ENCODE peak calls at places on chromosomes 5 and 9, in ten cellular contexts. One of them, this sample, is unnamed.

GRCh38 chr5:82564963-82565362 is 286.8 kb upstream of the RPS23 start:
- DNase-seq in CD8-positive, alpha-beta memory T cell: no peak
- DNase-seq in BE2C: no peak
- DNase-seq in nucleus accumbens: no peak
- DNase-seq in activated T-cell treated with anti-CD3 and anti-CD28 coated beads, Interleukin-2, amount 50 U/mL, for 72 hours: no peak
- DNase-seq in fibroblast of lung: no peak
- DNase-seq in kidney tubule cell: peak; percentile 24
- DNase-seq in HTR-8/SVneo: no peak
- DNase-seq in AG09319: no peak
- DNase-seq in AG08396: no peak
- DNase-seq in this sample: no peak

GRCh38 chr5:131064669-131065371 is 100.2 kb downstream of the HINT1 start:
- DNase-seq in kidney tubule cell: no peak
- DNase-seq in nucleus accumbens: no peak
- DNase-seq in CD8-positive, alpha-beta memory T cell: no peak
- DNase-seq in HTR-8/SVneo: no peak
- DNase-seq in AG09319: no peak
- DNase-seq in fibroblast of lung: no peak
- DNase-seq in AG08396: no peak
- DNase-seq in BE2C: no peak
- DNase-seq in activated T-cell treated with anti-CD3 and anti-CD28 coated beads, Interleukin-2, amount 50 U/mL, for 72 hours: peak; percentile 18
- DNase-seq in this sample: no peak

GRCh38 chr5:173333900-173334685 is 5.9 kb upstream of the STC2 start:
- DNase-seq in BE2C: no peak
- DNase-seq in AG09319: no peak
- DNase-seq in fibroblast of lung: peak; percentile 83
- DNase-seq in nucleus accumbens: no peak
- DNase-seq in kidney tubule cell: no peak
- DNase-seq in activated T-cell treated with anti-CD3 and anti-CD28 coated beads, Interleukin-2, amount 50 U/mL, for 72 hours: no peak
- DNase-seq in AG08396: peak; percentile 53
- DNase-seq in CD8-positive, alpha-beta memory T cell: no peak
- DNase-seq in HTR-8/SVneo: peak; percentile 56
- DNase-seq in this sample: no peak

GRCh38 chr5:160744253-160745112 is 107.5 kb downstream of the ATP10B start:
- DNase-seq in BE2C: no peak
- DNase-seq in fibroblast of lung: no peak
- DNase-seq in AG09319: no peak
- DNase-seq in nucleus accumbens: no peak
- DNase-seq in CD8-positive, alpha-beta memory T cell: no peak
- DNase-seq in HTR-8/SVneo: no peak
- DNase-seq in AG08396: no peak
- DNase-seq in activated T-cell treated with anti-CD3 and anti-CD28 coated beads, Interleukin-2, amount 50 U/mL, for 72 hours: no peak
- DNase-seq in kidney tubule cell: no peak
- DNase-seq in this sample: no peak

GRCh38 chr5:178487911-178488310 is 102.3 kb downstream of the COL23A1 start:
- DNase-seq in AG08396: no peak
- DNase-seq in nucleus accumbens: no peak
- DNase-seq in fibroblast of lung: no peak
- DNase-seq in AG09319: no peak
- DNase-seq in HTR-8/SVneo: no peak
- DNase-seq in CD8-positive, alpha-beta memory T cell: no peak
- DNase-seq in kidney tubule cell: no peak
- DNase-seq in activated T-cell treated with anti-CD3 and anti-CD28 coated beads, Interleukin-2, amount 50 U/mL, for 72 hours: no peak
- DNase-seq in BE2C: no peak
- DNase-seq in this sample: no peak

GRCh38 chr9:34636791-34637355 is 714 bp downstream of the SIGMAR1 start:
- DNase-seq in nucleus accumbens: no peak
- DNase-seq in HTR-8/SVneo: no peak
- DNase-seq in AG09319: no peak
- DNase-seq in activated T-cell treated with anti-CD3 and anti-CD28 coated beads, Interleukin-2, amount 50 U/mL, for 72 hours: no peak
- DNase-seq in fibroblast of lung: peak; percentile 38
- DNase-seq in CD8-positive, alpha-beta memory T cell: no peak
- DNase-seq in AG08396: no peak
- DNase-seq in kidney tubule cell: no peak
- DNase-seq in BE2C: peak; percentile 48
- DNase-seq in this sample: no peak

GRCh38 chr5:39519566-39520231 is 94.9 kb upstream of the DAB2 start:
- DNase-seq in CD8-positive, alpha-beta memory T cell: no peak
- DNase-seq in BE2C: no peak
- DNase-seq in kidney tubule cell: peak; percentile 60
- DNase-seq in activated T-cell treated with anti-CD3 and anti-CD28 coated beads, Interleukin-2, amount 50 U/mL, for 72 hours: no peak
- DNase-seq in HTR-8/SVneo: no peak
- DNase-seq in nucleus accumbens: no peak
- DNase-seq in fibroblast of lung: peak; percentile 74
- DNase-seq in AG08396: no peak
- DNase-seq in AG09319: no peak
- DNase-seq in this sample: no peak

GRCh38 chr5:107853696-107854095 is 183.0 kb upstream of the EFNA5 start:
- DNase-seq in HTR-8/SVneo: no peak
- DNase-seq in activated T-cell treated with anti-CD3 and anti-CD28 coated beads, Interleukin-2, amount 50 U/mL, for 72 hours: no peak
- DNase-seq in AG08396: no peak
- DNase-seq in fibroblast of lung: no peak
- DNase-seq in AG09319: no peak
- DNase-seq in CD8-positive, alpha-beta memory T cell: no peak
- DNase-seq in BE2C: no peak
- DNase-seq in kidney tubule cell: no peak
- DNase-seq in nucleus accumbens: no peak
- DNase-seq in this sample: no peak

GRCh38 chr9:121909111-121909510 is 184.0 kb downstream of the TTLL11 start:
- DNase-seq in kidney tubule cell: no peak
- DNase-seq in AG09319: no peak
- DNase-seq in HTR-8/SVneo: no peak
- DNase-seq in nucleus accumbens: no peak
- DNase-seq in activated T-cell treated with anti-CD3 and anti-CD28 coated beads, Interleukin-2, amount 50 U/mL, for 72 hours: no peak
- DNase-seq in CD8-positive, alpha-beta memory T cell: no peak
- DNase-seq in BE2C: no peak
- DNase-seq in AG08396: no peak
- DNase-seq in fibroblast of lung: no peak
- DNase-seq in this sample: no peak

GRCh38 chr5:36889264-36889663 is 12.7 kb downstream of the NIPBL start:
- DNase-seq in HTR-8/SVneo: no peak
- DNase-seq in BE2C: no peak
- DNase-seq in AG09319: no peak
- DNase-seq in fibroblast of lung: no peak
- DNase-seq in kidney tubule cell: no peak
- DNase-seq in nucleus accumbens: no peak
- DNase-seq in CD8-positive, alpha-beta memory T cell: no peak
- DNase-seq in AG08396: no peak
- DNase-seq in activated T-cell treated with anti-CD3 and anti-CD28 coated beads, Interleukin-2, amount 50 U/mL, for 72 hours: no peak
- DNase-seq in this sample: no peak

GRCh38 chr9:13524245-13524644 is 244.8 kb upstream of the MPDZ start:
- DNase-seq in activated T-cell treated with anti-CD3 and anti-CD28 coated beads, Interleukin-2, amount 50 U/mL, for 72 hours: no peak
- DNase-seq in kidney tubule cell: peak; percentile 30
- DNase-seq in AG09319: no peak
- DNase-seq in HTR-8/SVneo: no peak
- DNase-seq in nucleus accumbens: no peak
- DNase-seq in AG08396: no peak
- DNase-seq in CD8-positive, alpha-beta memory T cell: no peak
- DNase-seq in BE2C: no peak
- DNase-seq in fibroblast of lung: peak; percentile 11
- DNase-seq in this sample: no peak

GRCh38 chr9:8733096-8733954 is 933.7 kb upstream of the DMAC1 start:
- DNase-seq in HTR-8/SVneo: no peak
- DNase-seq in nucleus accumbens: peak; percentile 15
- DNase-seq in kidney tubule cell: peak; percentile 51
- DNase-seq in AG08396: no peak
- DNase-seq in AG09319: no peak
- DNase-seq in activated T-cell treated with anti-CD3 and anti-CD28 coated beads, Interleukin-2, amount 50 U/mL, for 72 hours: no peak
- DNase-seq in CD8-positive, alpha-beta memory T cell: no peak
- DNase-seq in BE2C: peak; percentile 15
- DNase-seq in fibroblast of lung: peak; percentile 63
- DNase-seq in this sample: no peak

GRCh38 chr5:107670927-107671741 is at the start of gene EFNA5:
- DNase-seq in AG09319: no peak
- DNase-seq in kidney tubule cell: peak; percentile 47
- DNase-seq in CD8-positive, alpha-beta memory T cell: no peak
- DNase-seq in AG08396: peak; percentile 56
- DNase-seq in nucleus accumbens: no peak
- DNase-seq in fibroblast of lung: peak; percentile 65
- DNase-seq in BE2C: peak; percentile 65
- DNase-seq in activated T-cell treated with anti-CD3 and anti-CD28 coated beads, Interleukin-2, amount 50 U/mL, for 72 hours: peak; percentile 46
- DNase-seq in HTR-8/SVneo: peak; percentile 18
- DNase-seq in this sample: peak; percentile 34

GRCh38 chr5:81750308-81751008 is 439 bp downstream of the SSBP2 start:
- DNase-seq in AG09319: no peak
- DNase-seq in AG08396: peak; percentile 62
- DNase-seq in CD8-positive, alpha-beta memory T cell: peak; percentile 24
- DNase-seq in fibroblast of lung: no peak
- DNase-seq in nucleus accumbens: peak; percentile 47
- DNase-seq in activated T-cell treated with anti-CD3 and anti-CD28 coated beads, Interleukin-2, amount 50 U/mL, for 72 hours: peak; percentile 57
- DNase-seq in HTR-8/SVneo: no peak
- DNase-seq in kidney tubule cell: peak; percentile 24
- DNase-seq in BE2C: peak; percentile 16
- DNase-seq in this sample: peak; percentile 34

GRCh38 chr5:179486596-179487051 is 63.7 kb upstream of the RUFY1 start:
- DNase-seq in nucleus accumbens: no peak
- DNase-seq in BE2C: no peak
- DNase-seq in HTR-8/SVneo: no peak
- DNase-seq in fibroblast of lung: peak; percentile 60
- DNase-seq in CD8-positive, alpha-beta memory T cell: no peak
- DNase-seq in AG09319: no peak
- DNase-seq in AG08396: no peak
- DNase-seq in kidney tubule cell: peak; percentile 17
- DNase-seq in activated T-cell treated with anti-CD3 and anti-CD28 coated beads, Interleukin-2, amount 50 U/mL, for 72 hours: no peak
- DNase-seq in this sample: no peak

GRCh38 chr9:84297162-84297821 is 43.3 kb downstream of the SLC28A3 start:
- DNase-seq in activated T-cell treated with anti-CD3 and anti-CD28 coated beads, Interleukin-2, amount 50 U/mL, for 72 hours: no peak
- DNase-seq in BE2C: no peak
- DNase-seq in AG09319: no peak
- DNase-seq in AG08396: peak; percentile 55
- DNase-seq in HTR-8/SVneo: no peak
- DNase-seq in fibroblast of lung: peak; percentile 27
- DNase-seq in nucleus accumbens: no peak
- DNase-seq in CD8-positive, alpha-beta memory T cell: no peak
- DNase-seq in kidney tubule cell: peak; percentile 85
- DNase-seq in this sample: no peak

GRCh38 chr5:150368526-150368925 is 11.0 kb downstream of the TCOF1 start:
- DNase-seq in AG09319: no peak
- DNase-seq in HTR-8/SVneo: no peak
- DNase-seq in AG08396: no peak
- DNase-seq in BE2C: no peak
- DNase-seq in kidney tubule cell: no peak
- DNase-seq in fibroblast of lung: no peak
- DNase-seq in nucleus accumbens: no peak
- DNase-seq in activated T-cell treated with anti-CD3 and anti-CD28 coated beads, Interleukin-2, amount 50 U/mL, for 72 hours: no peak
- DNase-seq in CD8-positive, alpha-beta memory T cell: no peak
- DNase-seq in this sample: no peak

GRCh38 chr5:120358949-120359348 is 105.2 kb upstream of the PRR16 start:
- DNase-seq in AG09319: no peak
- DNase-seq in nucleus accumbens: no peak
- DNase-seq in BE2C: no peak
- DNase-seq in activated T-cell treated with anti-CD3 and anti-CD28 coated beads, Interleukin-2, amount 50 U/mL, for 72 hours: no peak
- DNase-seq in CD8-positive, alpha-beta memory T cell: no peak
- DNase-seq in HTR-8/SVneo: no peak
- DNase-seq in AG08396: no peak
- DNase-seq in fibroblast of lung: no peak
- DNase-seq in kidney tubule cell: no peak
- DNase-seq in this sample: no peak

GRCh38 chr9:117415584-117415937 is 704 bp upstream of the ASTN2 start:
- DNase-seq in kidney tubule cell: no peak
- DNase-seq in fibroblast of lung: no peak
- DNase-seq in AG09319: no peak
- DNase-seq in CD8-positive, alpha-beta memory T cell: no peak
- DNase-seq in nucleus accumbens: no peak
- DNase-seq in activated T-cell treated with anti-CD3 and anti-CD28 coated beads, Interleukin-2, amount 50 U/mL, for 72 hours: no peak
- DNase-seq in BE2C: peak; percentile 47
- DNase-seq in AG08396: no peak
- DNase-seq in HTR-8/SVneo: no peak
- DNase-seq in this sample: no peak

GRCh38 chr5:108432024-108432423 is 50.1 kb upstream of the FBXL17 start:
- DNase-seq in AG09319: no peak
- DNase-seq in CD8-positive, alpha-beta memory T cell: no peak
- DNase-seq in kidney tubule cell: peak; percentile 37
- DNase-seq in nucleus accumbens: no peak
- DNase-seq in fibroblast of lung: no peak
- DNase-seq in AG08396: peak; percentile 20
- DNase-seq in activated T-cell treated with anti-CD3 and anti-CD28 coated beads, Interleukin-2, amount 50 U/mL, for 72 hours: no peak
- DNase-seq in HTR-8/SVneo: no peak
- DNase-seq in BE2C: no peak
- DNase-seq in this sample: no peak

GRCh38 chr5:102749416-102750021 is 5.6 kb upstream of the PAM start:
- DNase-seq in activated T-cell treated with anti-CD3 and anti-CD28 coated beads, Interleukin-2, amount 50 U/mL, for 72 hours: no peak
- DNase-seq in AG09319: no peak
- DNase-seq in HTR-8/SVneo: no peak
- DNase-seq in CD8-positive, alpha-beta memory T cell: no peak
- DNase-seq in BE2C: no peak
- DNase-seq in kidney tubule cell: no peak
- DNase-seq in AG08396: no peak
- DNase-seq in fibroblast of lung: no peak
- DNase-seq in nucleus accumbens: no peak
- DNase-seq in this sample: no peak

GRCh38 chr5:172453206-172453985 is 929 bp downstream of the SH3PXD2B start:
- DNase-seq in AG09319: no peak
- DNase-seq in kidney tubule cell: peak; percentile 31
- DNase-seq in fibroblast of lung: peak; percentile 73
- DNase-seq in AG08396: peak; percentile 61
- DNase-seq in activated T-cell treated with anti-CD3 and anti-CD28 coated beads, Interleukin-2, amount 50 U/mL, for 72 hours: no peak
- DNase-seq in HTR-8/SVneo: no peak
- DNase-seq in BE2C: peak; percentile 26
- DNase-seq in nucleus accumbens: no peak
- DNase-seq in CD8-positive, alpha-beta memory T cell: no peak
- DNase-seq in this sample: no peak

GRCh38 chr5:42951169-42951846 is 88.8 kb downstream of the ANXA2R start:
- DNase-seq in AG09319: no peak
- DNase-seq in BE2C: no peak
- DNase-seq in activated T-cell treated with anti-CD3 and anti-CD28 coated beads, Interleukin-2, amount 50 U/mL, for 72 hours: peak; percentile 80
- DNase-seq in AG08396: no peak
- DNase-seq in kidney tubule cell: no peak
- DNase-seq in nucleus accumbens: no peak
- DNase-seq in HTR-8/SVneo: no peak
- DNase-seq in fibroblast of lung: peak; percentile 66
- DNase-seq in CD8-positive, alpha-beta memory T cell: peak; percentile 90
- DNase-seq in this sample: peak; percentile 75

GRCh38 chr9:134412298-134412711 is 86.0 kb downstream of the RXRA start:
- DNase-seq in CD8-positive, alpha-beta memory T cell: no peak
- DNase-seq in activated T-cell treated with anti-CD3 and anti-CD28 coated beads, Interleukin-2, amount 50 U/mL, for 72 hours: no peak
- DNase-seq in nucleus accumbens: no peak
- DNase-seq in AG09319: no peak
- DNase-seq in fibroblast of lung: no peak
- DNase-seq in HTR-8/SVneo: no peak
- DNase-seq in AG08396: no peak
- DNase-seq in kidney tubule cell: no peak
- DNase-seq in BE2C: peak; percentile 43
- DNase-seq in this sample: no peak

GRCh38 chr9:76441551-76442322 is 17.2 kb upstream of the GCNT1 start:
- DNase-seq in AG09319: no peak
- DNase-seq in activated T-cell treated with anti-CD3 and anti-CD28 coated beads, Interleukin-2, amount 50 U/mL, for 72 hours: peak; percentile 62
- DNase-seq in fibroblast of lung: peak; percentile 71
- DNase-seq in HTR-8/SVneo: no peak
- DNase-seq in CD8-positive, alpha-beta memory T cell: no peak
- DNase-seq in AG08396: peak; percentile 35
- DNase-seq in kidney tubule cell: peak; percentile 95
- DNase-seq in nucleus accumbens: no peak
- DNase-seq in BE2C: no peak
- DNase-seq in this sample: peak; percentile 48

GRCh38 chr9:72278959-72279358 is 86.0 kb downstream of the ZFAND5 start:
- DNase-seq in CD8-positive, alpha-beta memory T cell: no peak
- DNase-seq in fibroblast of lung: no peak
- DNase-seq in nucleus accumbens: no peak
- DNase-seq in BE2C: no peak
- DNase-seq in kidney tubule cell: no peak
- DNase-seq in AG08396: no peak
- DNase-seq in activated T-cell treated with anti-CD3 and anti-CD28 coated beads, Interleukin-2, amount 50 U/mL, for 72 hours: no peak
- DNase-seq in AG09319: no peak
- DNase-seq in HTR-8/SVneo: no peak
- DNase-seq in this sample: no peak

GRCh38 chr9:83231039-83231438 is 168.1 kb upstream of the RASEF start:
- DNase-seq in CD8-positive, alpha-beta memory T cell: no peak
- DNase-seq in AG09319: no peak
- DNase-seq in BE2C: no peak
- DNase-seq in activated T-cell treated with anti-CD3 and anti-CD28 coated beads, Interleukin-2, amount 50 U/mL, for 72 hours: no peak
- DNase-seq in nucleus accumbens: no peak
- DNase-seq in fibroblast of lung: peak; percentile 22
- DNase-seq in kidney tubule cell: peak; percentile 77
- DNase-seq in AG08396: no peak
- DNase-seq in HTR-8/SVneo: no peak
- DNase-seq in this sample: no peak

GRCh38 chr9:97900738-97901565 is 21.3 kb downstream of the TRMO start:
- DNase-seq in HTR-8/SVneo: peak; percentile 42
- DNase-seq in AG09319: no peak
- DNase-seq in fibroblast of lung: peak; percentile 58
- DNase-seq in kidney tubule cell: peak; percentile 74
- DNase-seq in AG08396: peak; percentile 47
- DNase-seq in CD8-positive, alpha-beta memory T cell: peak; percentile 33
- DNase-seq in activated T-cell treated with anti-CD3 and anti-CD28 coated beads, Interleukin-2, amount 50 U/mL, for 72 hours: peak; percentile 27
- DNase-seq in BE2C: peak; percentile 14
- DNase-seq in nucleus accumbens: no peak
- DNase-seq in this sample: no peak